ENCODE peak calls at places on chromosomes 13 and 19, in four cellular contexts. A is GM12878, P is K562, H is H1. J is an unnamed sample.

GRCh38 chr13:44051405-44051804 is 171.7 kb downstream of the LACC1 start:
- DNase-seq in A (no peak), H (no peak), P (no peak), J (no peak)

GRCh38 chr19:13849277-13849676 is 27.7 kb upstream of the NANOS3 start:
- DNase-seq in P (no peak), H (no peak), A (no peak), J (no peak)

GRCh38 chr19:17468302-17469091 is 1.8 kb upstream of the SLC27A1 start:
- DNase-seq in H (no peak), A (no peak), P (no peak), J (no peak)

GRCh38 chr19:2477732-2478191 is 1.8 kb downstream of the GADD45B start:
- DNase-seq in H (no peak), P (no peak), A (no peak), J (no peak)

GRCh38 chr19:46635920-46636761 is at the start of gene GNG8:
- DNase-seq in P (peak), H (peak), A (no peak), J (no peak)

GRCh38 chr13:87168390-87168789 is 502.8 kb upstream of the SLITRK5 start:
- DNase-seq in H (no peak), P (no peak), A (no peak), J (no peak)

GRCh38 chr13:110138009-110138699 is 168.8 kb downstream of the COL4A1 start:
- DNase-seq in A (peak), P (peak), H (no peak), J (peak)

GRCh38 chr13:42814868-42815267 is 33.5 kb downstream of the FAM216B start:
- DNase-seq in H (no peak), A (no peak), P (no peak), J (no peak)

GRCh38 chr13:75393839-75394238 is 88.1 kb downstream of the TBC1D4 start:
- DNase-seq in A (no peak), P (no peak), H (no peak), J (no peak)

GRCh38 chr19:55254625-55254977 is 4.2 kb downstream of the PPP6R1 start:
- DNase-seq in H (no peak), P (no peak), A (no peak), J (no peak)

GRCh38 chr13:67086260-67086659 is 143.9 kb downstream of the PCDH9 start:
- DNase-seq in P (no peak), A (no peak), H (no peak), J (no peak)

GRCh38 chr13:32278456-32278855 is 36.7 kb downstream of the ZAR1L start:
- DNase-seq in P (no peak), H (no peak), A (no peak), J (no peak)

GRCh38 chr19:37987356-37988332 is 80.6 kb downstream of the SIPA1L3 start:
- DNase-seq in H (peak), A (no peak), P (peak), J (peak)

GRCh38 chr13:58324130-58324529 is 692.6 kb downstream of the PCDH17 start:
- DNase-seq in A (no peak), H (no peak), P (no peak), J (no peak)

GRCh38 chr13:51581148-51581820 is 3.0 kb upstream of the WDFY2 start:
- DNase-seq in H (no peak), A (no peak), P (no peak), J (no peak)

GRCh38 chr13:108700421-108701170 is 71.2 kb downstream of the MYO16 start:
- DNase-seq in P (no peak), A (no peak), H (no peak), J (no peak)

GRCh38 chr19:33098023-33098652 is 17.2 kb downstream of the GPATCH1 start:
- DNase-seq in H (no peak), A (no peak), P (no peak), J (peak)

GRCh38 chr13:40292536-40292935 is 373.9 kb downstream of the FOXO1 start:
- DNase-seq in P (no peak), H (no peak), A (no peak), J (no peak)

GRCh38 chr19:31099470-31100190 is 249.6 kb downstream of the TSHZ3 start:
- DNase-seq in P (no peak), A (no peak), H (no peak), J (no peak)

GRCh38 chr13:28582225-28582891 is 76.6 kb upstream of the POMP start:
- DNase-seq in P (peak), H (no peak), A (no peak), J (no peak)

GRCh38 chr19:11092181-11092538 is 2.9 kb downstream of the LDLR start:
- DNase-seq in A (no peak), H (no peak), P (no peak), J (peak)

GRCh38 chr13:98459171-98459681 is 117.7 kb downstream of the STK24 start:
- DNase-seq in P (no peak), H (no peak), A (no peak), J (no peak)

GRCh38 chr19:34806976-34807860 is 34.2 kb upstream of the ZNF599 start:
- DNase-seq in H (no peak), P (peak), A (no peak), J (no peak)

DNA sequence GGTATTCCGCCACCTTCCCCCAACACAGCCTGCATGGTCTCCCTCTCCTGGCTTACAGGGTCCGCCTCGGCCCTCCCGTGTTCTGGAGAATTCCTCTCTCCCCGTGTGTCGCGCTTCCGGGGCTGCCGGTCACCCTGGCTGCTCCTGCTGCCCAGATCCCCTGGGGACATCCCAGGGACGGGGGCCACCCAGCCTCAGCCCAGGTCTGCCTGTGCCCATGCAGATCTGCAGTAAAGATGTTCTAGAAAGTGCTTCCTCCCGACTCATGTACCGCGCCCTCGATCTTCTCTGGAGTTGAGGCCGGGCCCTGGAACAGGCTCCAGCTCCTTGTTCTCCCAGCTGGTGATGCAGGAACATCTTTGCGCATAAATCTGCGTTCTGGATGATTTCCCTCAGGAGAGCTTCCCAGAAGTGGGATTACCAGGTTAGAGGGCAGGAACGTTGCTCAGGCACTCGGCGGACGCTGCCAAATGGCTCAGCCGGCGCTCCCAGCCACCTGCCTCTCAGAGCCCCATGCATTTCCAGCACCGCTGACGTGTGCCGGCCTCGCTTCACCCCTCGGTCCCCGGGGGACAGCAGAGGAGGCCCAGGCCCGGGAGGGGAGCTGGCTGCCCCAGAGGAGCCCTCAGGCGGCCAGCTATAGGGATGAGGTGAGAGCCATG is 42.4 kb downstream of the CRTC1 start:
- DNase-seq in A (no peak), P (no peak), H (no peak), J (no peak)
- TF ChIP-seq HDAC2 in A (no peak), P (no peak), H (no peak), J (no peak)

DNA sequence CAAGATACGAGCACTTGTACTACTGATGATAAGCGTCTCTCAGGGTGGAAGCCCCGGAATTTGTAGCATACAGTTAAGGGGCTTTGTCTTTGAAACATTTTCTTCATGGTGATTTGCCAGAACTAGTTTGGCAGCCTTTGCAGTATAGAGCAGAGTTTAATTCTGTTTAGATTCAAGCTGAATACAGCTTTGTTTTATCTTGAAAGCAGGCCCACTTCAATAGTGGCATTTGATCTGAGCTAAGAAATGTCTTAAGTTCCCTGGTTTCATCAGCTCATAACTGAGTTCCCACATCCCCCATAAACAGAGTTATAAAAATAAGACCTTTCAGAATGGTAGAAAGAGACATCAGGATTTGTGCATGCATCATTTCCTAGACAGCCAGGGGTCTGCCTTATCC is 125.9 kb downstream of the MIPEP start:
- DNase-seq in P (no peak), H (no peak), A (no peak), J (no peak)
- TF ChIP-seq YY1 in P (no peak), H (no peak), A (no peak), J (no peak)

GRCh38 chr19:29519931-29520330 is 5.9 kb upstream of the VSTM2B start:
- DNase-seq in A (no peak), H (no peak), P (no peak), J (no peak)

GRCh38 chr19:29520390-29520789 is 5.4 kb upstream of the VSTM2B start:
- DNase-seq in H (no peak), P (no peak), A (no peak), J (no peak)

GRCh38 chr19:29517412-29517811 is 8.4 kb upstream of the VSTM2B start:
- DNase-seq in H (no peak), A (no peak), P (no peak), J (no peak)

GRCh38 chr19:29517946-29518345 is 7.8 kb upstream of the VSTM2B start:
- DNase-seq in P (no peak), H (no peak), A (no peak), J (no peak)

GRCh38 chr19:29519146-29519545 is 6.6 kb upstream of the VSTM2B start:
- DNase-seq in H (no peak), P (no peak), A (no peak), J (no peak)
- TF ChIP-seq HDAC2 in H (no peak), P (no peak), A (no peak), J (no peak)

DNA sequence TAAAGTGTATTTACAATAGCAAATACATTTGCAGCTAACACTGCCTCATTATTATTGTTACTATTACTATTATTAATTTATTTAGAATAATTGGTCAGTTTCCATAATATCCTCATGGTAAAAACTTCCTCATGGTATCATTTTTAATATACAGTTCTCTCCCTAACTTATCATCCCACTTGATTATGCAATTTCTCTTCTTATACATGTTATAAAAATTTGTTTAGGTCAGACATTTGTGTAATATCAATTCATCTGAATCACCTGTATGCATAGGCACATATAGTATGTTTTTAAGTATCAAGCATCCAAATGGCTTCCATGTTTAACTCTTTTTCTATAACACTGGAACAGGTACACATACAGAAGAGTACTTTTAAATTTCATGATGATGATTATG is 210.8 kb upstream of the STARD13 start:
- DNase-seq in P (no peak), A (no peak), H (no peak), J (no peak)
- TF ChIP-seq YY1 in P (no peak), A (no peak), H (no peak), J (no peak)

GRCh38 chr19:57668635-57669034 is at the start of gene ZSCAN4:
- DNase-seq in H (no peak), A (no peak), P (no peak), J (no peak)

GRCh38 chr19:57665261-57665806 is 3.4 kb upstream of the ZSCAN4 start:
- DNase-seq in A (no peak), P (no peak), H (no peak), J (no peak)

GRCh38 chr19:57667220-57667619 is 1.5 kb upstream of the ZSCAN4 start:
- DNase-seq in H (no peak), P (no peak), A (no peak), J (no peak)

GRCh38 chr19:57664269-57665127 is 4.2 kb upstream of the ZSCAN4 start:
- DNase-seq in A (no peak), P (peak), H (peak), J (peak)
- TF ChIP-seq HDAC2 in A (no peak), P (no peak), H (no peak), J (peak)